ENCODE peak calls at places on chromosomes 3 and 15, in six cellular contexts. K is AG09319, D is ecto neural progenitor cell, F is ascending aorta, U is GM10248, O is head of caudate nucleus. J is an unnamed sample.

GRCh38 chr3:100527347-100527735 is 34.9 kb downstream of the TMEM45A start:
- DNase-seq in U (no peak), F (no peak), D (no peak), K (no peak), O (no peak), J (no peak)

GRCh38 chr15:62456011-62456920 is 291.2 kb upstream of the C2CD4B start:
- DNase-seq in U (no peak), D (no peak), O (no peak), K (no peak), F (no peak), J (no peak)

GRCh38 chr15:47870956-47871625 is 153.8 kb downstream of the SEMA6D start:
- DNase-seq in D (no peak), F (no peak), O (no peak), U (no peak), K (no peak), J (peak)

GRCh38 chr3:46080124-46080991 is 53.1 kb upstream of the XCR1 start:
- DNase-seq in K (no peak), O (no peak), F (no peak), U (no peak), D (no peak), J (no peak)

GRCh38 chr3:49132073-49132436 is 795 bp downstream of the LAMB2 start:
- DNase-seq in F (no peak), D (no peak), K (no peak), U (no peak), O (no peak), J (no peak)

GRCh38 chr3:103295974-103296570 is 861.3 kb downstream of the ZPLD1 start:
- DNase-seq in K (no peak), O (no peak), F (no peak), U (no peak), D (no peak), J (peak)

GRCh38 chr3:196377321-196377720 is 39.1 kb upstream of the TM4SF19 start:
- DNase-seq in O (no peak), K (no peak), D (no peak), F (no peak), U (no peak), J (peak)

GRCh38 chr3:195540031-195540430 is 3.1 kb downstream of the PPP1R2 start:
- DNase-seq in O (no peak), U (no peak), D (no peak), F (no peak), K (no peak), J (no peak)

GRCh38 chr15:25739687-25740121 is 123.4 kb downstream of the ATP10A start:
- DNase-seq in K (peak), D (peak), F (no peak), O (no peak), U (no peak), J (peak)

GRCh38 chr3:156674911-156675743 is 737 bp downstream of the TIPARP start:
- DNase-seq in K (no peak), D (peak), O (no peak), F (no peak), U (peak), J (no peak)

GRCh38 chr3:106022913-106023312 is 154.1 kb upstream of the CBLB start:
- DNase-seq in U (no peak), K (no peak), O (no peak), D (no peak), F (no peak), J (no peak)

GRCh38 chr3:47362704-47363103 is 18.1 kb upstream of the PTPN23 start:
- DNase-seq in K (no peak), F (no peak), O (no peak), D (no peak), U (no peak), J (no peak)

GRCh38 chr3:9028134-9028533 is 64.9 kb upstream of the RAD18 start:
- DNase-seq in O (peak), F (no peak), K (no peak), U (no peak), D (no peak), J (peak)

GRCh38 chr15:68017221-68017620 is 36.9 kb upstream of the PIAS1 start:
- DNase-seq in F (no peak), U (no peak), K (no peak), O (no peak), D (no peak), J (no peak)

GRCh38 chr3:20111836-20112235 is 71.6 kb downstream of the KAT2B start:
- DNase-seq in D (no peak), F (no peak), U (no peak), K (no peak), O (no peak), J (no peak)

GRCh38 chr3:177597325-177598109 is 400.2 kb upstream of the TBL1XR1 start:
- DNase-seq in D (no peak), K (peak), F (no peak), O (no peak), U (peak), J (peak)

GRCh38 chr3:29694783-29695182 is 413.9 kb downstream of the RBMS3 start:
- DNase-seq in O (no peak), U (no peak), F (no peak), K (peak), D (no peak), J (peak)

GRCh38 chr15:30859091-30859874 is 44.4 kb upstream of the FAN1 start:
- DNase-seq in U (peak), D (no peak), K (no peak), F (no peak), O (no peak), J (peak)

GRCh38 chr15:70093481-70094309 is 4.0 kb downstream of the TLE3 start:
- DNase-seq in F (no peak), U (no peak), O (no peak), K (no peak), D (no peak), J (no peak)

GRCh38 chr15:39747326-39747725 is 35.3 kb downstream of the FSIP1 start:
- DNase-seq in K (no peak), O (no peak), F (no peak), U (no peak), D (no peak), J (peak)

GRCh38 chr3:126985143-126985985 is 2.4 kb downstream of the PLXNA1 start:
- DNase-seq in F (no peak), O (no peak), D (no peak), K (no peak), U (no peak), J (no peak)

GRCh38 chr3:54954019-54954418 is 26.2 kb upstream of the LRTM1 start:
- DNase-seq in U (no peak), D (no peak), F (no peak), O (no peak), K (peak), J (peak)

GRCh38 chr3:57815034-57815433 is 58.9 kb downstream of the SLMAP start:
- DNase-seq in D (no peak), F (no peak), K (no peak), U (no peak), O (no peak), J (no peak)

GRCh38 chr3:165196577-165197561 is 685 bp upstream of the SLITRK3 start:
- DNase-seq in O (no peak), D (peak), F (no peak), K (no peak), U (peak), J (no peak)